ENCODE peak calls at places on chromosomes 5 and 9, in six cellular contexts. U is right lobe of liver, V is cardiac muscle cell, N is Daoy, R is AG08395, M is NCI-H2081. P is an unnamed sample.

GRCh38 chr5:7886849-7887460 is 18.0 kb downstream of the MTRR start:
- DNase-seq in U (no peak), R (peak; percentile 51), V (peak; percentile 38), N (no peak), M (peak; percentile 63), P (no peak)

GRCh38 chr9:124395826-124396225 is 19.4 kb downstream of the PSMB7 start:
- DNase-seq in M (no peak), V (no peak), R (no peak), U (no peak), N (no peak), P (no peak)

GRCh38 chr9:131620764-131621520 is 75.6 kb downstream of the PRRT1B start:
- DNase-seq in M (no peak), R (no peak), N (no peak), U (no peak), V (no peak), P (no peak)

GRCh38 chr5:143977891-143978448 is 166.0 kb downstream of the HMHB1 start:
- DNase-seq in U (no peak), M (no peak), N (no peak), R (no peak), V (no peak), P (no peak)

GRCh38 chr9:94111446-94111845 is 27.2 kb downstream of the PTPDC1 start:
- DNase-seq in R (no peak), M (no peak), U (no peak), V (no peak), N (no peak), P (no peak)

GRCh38 chr5:51382759-51383493 is at the start of gene ISL1:
- DNase-seq in R (peak; percentile 54), M (peak; percentile 89), U (no peak), V (peak; percentile 96), N (peak; percentile 93), P (no peak)

GRCh38 chr5:142644640-142645361 is 41.1 kb downstream of the FGF1 start:
- DNase-seq in U (no peak), V (no peak), R (peak; percentile 98), N (peak; percentile 95), M (no peak), P (no peak)

GRCh38 chr9:81394816-81395215 is 294.5 kb downstream of the TLE1 start:
- DNase-seq in M (no peak), N (no peak), V (no peak), R (no peak), U (no peak), P (no peak)

GRCh38 chr5:125198270-125198974 is 452.0 kb upstream of the ZNF608 start:
- DNase-seq in R (peak; percentile 50), U (peak; percentile 61), N (peak; percentile 66), V (peak; percentile 98), M (peak; percentile 86), P (no peak)

GRCh38 chr5:98492258-98492657 is 281.2 kb upstream of the RGMB start:
- DNase-seq in R (no peak), V (no peak), N (peak; percentile 25), U (no peak), M (no peak), P (no peak)

GRCh38 chr5:141915881-141916336 is 7.8 kb upstream of the DELE1 start:
- DNase-seq in M (no peak), U (no peak), N (no peak), R (no peak), V (peak; percentile 79), P (peak; percentile 33)

GRCh38 chr9:81076131-81076530 is 613.2 kb downstream of the TLE1 start:
- DNase-seq in R (no peak), V (no peak), M (no peak), N (no peak), U (no peak), P (no peak)